ENCODE peak calls at places on chromosomes 3 and 15, in four cellular contexts. U is K562, J is GM12891, G is H1. Q is an unnamed sample.
A peak's percentile ranks its signal among the peaks of the same experiment; 100 is the strongest.

GRCh38 chr3:148598619-148599018 is 99.1 kb upstream of the AGTR1 start:
- DNase-seq in J (no peak), G (no peak), U (no peak), Q (no peak)

GRCh38 chr3:123871946-123872345 is 12.2 kb downstream of the MYLK start:
- DNase-seq in J (no peak), U (no peak), G (no peak), Q (no peak)

GRCh38 chr15:59380902-59381610 is 8.4 kb upstream of the MYO1E start:
- DNase-seq in G (no peak), J (no peak), U (no peak), Q (no peak)

GRCh38 chr3:102018544-102018943 is 169.2 kb downstream of the NFKBIZ start:
- DNase-seq in G (no peak), U (no peak), J (no peak), Q (no peak)

GRCh38 chr3:45021936-45022335 is 4.2 kb upstream of the CLEC3B start:
- DNase-seq in G (no peak), U (no peak), J (no peak), Q (no peak)

GRCh38 chr3:99911433-99911832 is 93.8 kb downstream of the CMSS1 start:
- DNase-seq in U (no peak), J (no peak), G (no peak), Q (no peak)

GRCh38 chr15:96349034-96349932 is 18.8 kb downstream of the NR2F2 start:
- DNase-seq in J (no peak), G (no peak), U (no peak), Q (no peak)

GRCh38 chr3:122760457-122761271 is 33.0 kb downstream of the HSPBAP1 start:
- DNase-seq in U (no peak), J (no peak), G (peak; percentile 53), Q (no peak)

GRCh38 chr15:70094690-70095311 is 2.9 kb downstream of the TLE3 start:
- DNase-seq in U (no peak), G (no peak), J (no peak), Q (no peak)

GRCh38 chr3:67486883-67487282 is 167.5 kb downstream of the SUCLG2 start:
- DNase-seq in G (no peak), U (no peak), J (no peak), Q (no peak)

GRCh38 chr3:126216416-126216815 is 36.0 kb upstream of the ALDH1L1 start:
- DNase-seq in U (no peak), G (no peak), J (no peak), Q (no peak)

GRCh38 chr3:46884427-46884826 is 6.9 kb downstream of the PTH1R start:
- DNase-seq in G (no peak), J (no peak), U (no peak), Q (no peak)

GRCh38 chr3:46883252-46884185 is 6.0 kb downstream of the PTH1R start:
- DNase-seq in J (peak; percentile 63), U (peak; percentile 59), G (no peak), Q (peak; percentile 53)

GRCh38 chr3:46880884-46881818 is 3.6 kb downstream of the PTH1R start:
- DNase-seq in J (no peak), U (peak; percentile 40), G (no peak), Q (no peak)

GRCh38 chr3:46881819-46882376 is 4.4 kb downstream of the PTH1R start:
- DNase-seq in J (no peak), G (no peak), U (peak; percentile 86), Q (no peak)

GRCh38 chr3:46882377-46883015 is 5.0 kb downstream of the PTH1R start:
- DNase-seq in J (peak; percentile 56), U (peak; percentile 56), G (no peak), Q (no peak)
- TF ChIP-seq POLR2AphosphoS5 in J (no peak), U (no peak), G (no peak), Q (no peak)

GRCh38 chr3:42001777-42002176 is 39.9 kb upstream of the ULK4 start:
- DNase-seq in G (no peak), J (no peak), U (no peak), Q (no peak)
- TF ChIP-seq POLR2A in G (no peak), J (no peak), U (no peak), Q (no peak)

GRCh38 chr3:172410702-172411477 is 37.4 kb downstream of the GHSR start:
- DNase-seq in G (no peak), U (no peak), J (no peak), Q (no peak)

GRCh38 chr3:172405914-172406313 is 42.3 kb downstream of the GHSR start:
- DNase-seq in J (no peak), G (no peak), U (no peak), Q (no peak)

GRCh38 chr3:172407872-172408271 is 40.4 kb downstream of the GHSR start:
- DNase-seq in J (no peak), G (no peak), U (no peak), Q (no peak)

GRCh38 chr3:172415323-172415722 is 32.9 kb downstream of the GHSR start:
- DNase-seq in G (no peak), U (no peak), J (no peak), Q (no peak)

GRCh38 chr3:172411478-172411947 is 36.7 kb downstream of the GHSR start:
- DNase-seq in J (no peak), U (no peak), G (no peak), Q (no peak)
- TF ChIP-seq TAF1 in J (no peak), U (no peak), G (no peak), Q (no peak)

DNA sequence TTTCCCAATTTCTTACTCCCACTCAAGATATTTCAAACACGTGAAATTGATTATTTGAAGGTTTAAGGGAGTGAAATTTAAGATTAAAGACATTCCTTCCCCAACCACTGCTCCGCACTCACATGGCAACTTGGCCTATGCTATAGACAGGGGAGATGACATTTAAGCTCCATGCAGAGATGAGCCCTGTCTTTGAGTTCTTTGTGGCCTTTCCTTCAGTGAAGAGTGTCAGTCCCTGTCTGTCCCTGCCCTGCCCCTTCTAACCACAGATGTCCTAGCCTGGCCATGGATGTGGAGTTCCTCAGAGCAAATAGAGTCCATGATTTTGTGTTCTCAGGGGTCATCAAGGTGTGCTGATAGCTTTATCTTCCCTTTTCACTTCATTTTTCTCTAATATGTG is 29.4 kb upstream of the THBS1 start:
- DNase-seq in G (no peak), J (no peak), U (no peak), Q (no peak)
- TF ChIP-seq POLR2AphosphoS5 in G (no peak), J (no peak), U (no peak), Q (no peak)

GRCh38 chr15:46682969-46683791 is 1034.1 kb upstream of the SEMA6D start:
- DNase-seq in G (no peak), J (no peak), U (no peak), Q (no peak)

GRCh38 chr15:46681901-46682300 is 1035.4 kb upstream of the SEMA6D start:
- DNase-seq in U (no peak), G (no peak), J (no peak), Q (no peak)

GRCh38 chr15:46676233-46677206 is 1040.8 kb upstream of the SEMA6D start:
- DNase-seq in U (no peak), J (no peak), G (no peak), Q (no peak)

GRCh38 chr15:46677491-46677890 is 1039.8 kb upstream of the SEMA6D start:
- DNase-seq in U (no peak), G (no peak), J (no peak), Q (no peak)
- TF ChIP-seq POLR2A in U (no peak), G (no peak), J (no peak), Q (no peak)

DNA sequence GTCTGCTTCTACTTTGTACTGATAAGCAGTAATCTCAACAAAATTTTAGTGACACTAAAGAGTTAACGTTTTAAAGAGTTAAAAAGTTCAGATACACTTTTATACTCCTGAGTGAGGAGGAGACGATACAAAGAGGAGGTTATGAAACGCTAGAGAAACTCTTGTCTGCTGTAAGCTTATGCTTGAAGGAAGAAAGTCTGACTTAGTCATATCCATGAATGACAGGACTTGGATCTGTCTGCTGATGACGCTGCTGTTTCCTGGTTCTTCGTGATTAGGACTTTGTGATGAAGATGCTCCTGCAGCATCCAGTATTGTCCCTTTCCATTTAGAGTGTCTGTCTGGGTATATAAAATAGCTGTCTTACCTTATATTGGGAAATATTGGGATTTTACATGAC is 15.8 kb downstream of the TCF12 start:
- DNase-seq in U (peak; percentile 15), J (no peak), G (no peak), Q (no peak)
- TF ChIP-seq TAF1 in U (no peak), J (no peak), G (no peak), Q (no peak)

Q was measured in GM12892.